ENCODE peak calls at places on chromosomes 13 and 19, in seven cellular contexts. N is AG09309, A is fibroblast of lung, X is epithelial cell of esophagus, Y is body of pancreas, O is IMR-90, E is GM20000. W is an unnamed sample.

GRCh38 chr19:42129399-42130253 is 2.6 kb downstream of the POU2F2 start:
- DNase-seq in O (peak), N (no peak), A (peak), Y (peak), E (peak), X (peak), W (peak)

GRCh38 chr19:1650627-1651009 is 1.8 kb downstream of the TCF3 start:
- DNase-seq in A (peak), E (no peak), N (no peak), X (no peak), Y (no peak), O (peak), W (peak)

GRCh38 chr13:39353988-39354387 is 249.0 kb downstream of the LHFPL6 start:
- DNase-seq in X (peak), A (peak), N (peak), Y (no peak), E (no peak), O (peak), W (peak)

GRCh38 chr19:37505958-37506386 is 767 bp upstream of the ZNF793 start:
- DNase-seq in Y (peak), X (no peak), O (no peak), E (no peak), A (no peak), N (no peak), W (no peak)

GRCh38 chr19:38221421-38221820 is 2.6 kb downstream of the DPF1 start:
- DNase-seq in X (no peak), Y (no peak), N (no peak), O (no peak), A (no peak), E (no peak), W (no peak)

GRCh38 chr13:99432637-99433542 is 68.4 kb upstream of the TM9SF2 start:
- DNase-seq in N (no peak), E (peak), X (peak), O (peak), A (peak), Y (peak), W (peak)

GRCh38 chr13:76884571-76885202 is 1.5 kb downstream of the KCTD12 start:
- DNase-seq in E (no peak), N (no peak), X (peak), A (peak), O (peak), Y (peak), W (peak)

GRCh38 chr13:41453620-41454019 is 3.7 kb upstream of the RGCC start:
- DNase-seq in E (no peak), N (no peak), Y (no peak), A (no peak), O (no peak), X (no peak), W (no peak)

GRCh38 chr19:4730740-4731171 is 7.1 kb upstream of the DPP9 start:
- DNase-seq in A (no peak), Y (no peak), O (no peak), X (no peak), N (no peak), E (peak), W (no peak)

GRCh38 chr19:32890326-32890725 is 20.8 kb upstream of the SLC7A9 start:
- DNase-seq in X (no peak), E (no peak), O (no peak), A (no peak), N (no peak), Y (no peak), W (no peak)
- TF ChIP-seq CTCF in X (no peak), E (no peak), O (no peak), A (no peak), N (no peak), Y (no peak), W (no peak)

DNA sequence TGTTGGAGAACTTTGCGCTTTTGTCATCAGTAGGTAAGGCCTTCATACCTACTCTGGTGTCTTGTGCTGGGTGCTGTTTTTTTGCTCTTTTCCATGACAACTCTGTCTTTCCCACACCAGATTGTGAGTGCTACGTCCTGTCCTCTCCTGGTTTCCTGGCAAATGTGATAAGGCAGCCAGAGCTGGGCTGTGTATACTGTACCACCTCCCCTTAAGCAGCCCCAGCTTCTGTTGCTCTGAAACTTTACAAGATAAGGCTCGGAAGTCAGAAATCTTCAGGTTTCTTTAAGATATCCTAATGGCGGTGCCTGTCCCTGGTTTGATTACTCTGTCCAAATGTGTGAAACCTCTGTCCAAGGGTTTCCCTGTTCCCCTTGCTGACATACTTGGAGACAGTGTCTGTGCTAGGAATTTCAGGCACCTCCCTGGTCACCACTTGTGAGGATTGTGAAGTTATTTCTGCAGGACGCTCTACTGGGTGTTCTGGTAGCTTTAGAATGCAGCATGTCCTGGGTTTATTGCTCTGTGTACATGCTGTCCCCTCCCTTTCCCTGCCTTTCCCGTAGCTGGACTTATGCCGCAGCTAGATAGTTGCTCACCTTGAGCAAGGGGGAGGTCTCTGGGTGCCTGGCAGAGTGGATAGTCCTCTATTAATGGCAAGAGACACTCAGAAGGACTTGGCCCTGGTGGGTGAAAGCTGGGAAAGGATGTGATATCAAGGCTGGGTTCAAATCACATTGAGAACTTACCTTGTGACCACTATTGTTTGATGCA is 7.0 kb downstream of the ZNF749 start:
- DNase-seq in E (no peak), O (no peak), N (no peak), X (no peak), A (no peak), Y (no peak), W (no peak)
- TF ChIP-seq CTCF in E (no peak), O (no peak), N (no peak), X (no peak), A (no peak), Y (no peak), W (no peak)

DNA sequence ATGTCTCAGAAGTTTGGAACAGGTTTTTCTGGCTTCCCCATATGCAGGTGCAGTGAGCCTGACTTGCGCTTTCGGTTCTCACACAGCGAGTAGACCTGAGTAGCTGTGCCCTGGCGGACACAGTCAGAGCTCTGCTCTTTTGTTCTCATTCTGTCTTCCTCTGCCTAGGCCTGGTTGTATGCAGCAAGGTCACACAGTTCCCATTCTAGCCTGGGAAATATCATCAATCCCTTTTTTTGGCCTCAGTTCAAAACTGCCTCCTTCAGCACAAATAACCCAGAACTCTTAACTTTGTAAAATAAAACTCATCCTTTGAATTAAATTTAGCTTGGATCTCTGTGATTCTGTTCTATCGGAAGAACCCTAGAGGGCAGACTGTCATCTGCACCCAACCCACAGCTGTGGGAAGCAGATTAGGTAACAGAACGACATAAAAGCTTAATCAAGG is 10.2 kb downstream of the OXGR1 start:
- DNase-seq in A (no peak), E (peak), N (no peak), O (no peak), Y (peak), X (peak), W (peak)
- TF ChIP-seq CTCF in A (no peak), E (no peak), N (no peak), O (no peak), Y (peak), X (peak), W (peak)

DNA sequence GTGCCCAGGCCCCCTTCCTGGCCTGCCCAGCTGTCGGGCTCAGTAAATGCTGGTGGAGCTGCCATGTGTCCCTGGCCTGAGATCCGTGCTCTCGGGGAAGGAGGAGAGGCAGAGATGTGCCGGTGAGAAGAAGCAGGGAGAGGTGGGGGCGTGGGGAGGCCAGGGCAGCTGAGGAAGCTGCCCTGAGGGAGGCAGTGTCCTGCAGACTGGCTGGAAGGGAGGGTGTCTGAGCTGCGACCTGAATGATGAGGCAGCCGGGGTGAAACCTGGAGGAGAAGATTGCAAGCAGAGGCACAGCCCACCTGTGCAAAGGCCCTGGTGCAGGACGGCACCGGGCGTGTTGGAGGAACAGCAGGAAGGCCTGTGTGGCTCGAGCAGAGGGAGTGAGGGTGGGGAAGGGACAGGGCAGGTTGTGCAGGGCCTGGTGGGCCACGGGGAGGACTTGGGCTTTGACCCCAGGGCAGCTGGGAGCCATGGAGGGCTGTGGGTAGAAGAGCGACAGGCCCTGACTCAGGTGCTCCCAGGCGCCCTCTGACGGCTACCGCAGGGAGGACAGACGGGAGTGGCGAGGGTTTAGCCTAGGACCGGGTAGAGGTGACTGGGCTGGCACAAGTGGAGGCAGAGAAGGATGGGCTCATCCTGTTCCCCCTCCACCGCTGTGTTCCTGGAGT is 14.0 kb upstream of the CELF5 start:
- DNase-seq in N (no peak), A (no peak), X (peak), O (no peak), E (peak), Y (peak), W (peak)
- TF ChIP-seq CTCF in N (peak), A (peak), X (peak), O (peak), E (peak), Y (peak), W (peak)

DNA sequence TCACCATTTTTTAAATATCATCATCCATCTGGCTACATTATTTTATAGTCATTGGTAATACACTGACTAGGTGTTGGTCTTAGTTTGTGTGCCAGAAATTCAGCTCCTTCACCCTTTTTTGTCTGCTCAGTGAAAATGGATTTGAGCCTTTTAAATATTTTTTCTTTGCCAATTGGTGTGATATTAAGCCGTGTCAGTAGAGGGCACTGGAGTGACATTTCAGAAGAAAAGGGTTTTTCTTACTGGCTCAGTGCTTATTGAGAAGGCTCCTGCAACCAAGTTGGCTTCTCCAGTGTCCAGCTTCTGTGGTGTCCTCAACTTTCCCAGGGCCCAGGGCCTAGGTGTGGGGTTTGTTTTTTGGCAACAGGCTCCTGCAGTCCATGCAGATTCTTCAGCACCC is 546.6 kb downstream of the DACH1 start:
- DNase-seq in A (no peak), X (peak), N (no peak), E (peak), Y (no peak), O (peak), W (peak)
- TF ChIP-seq CTCF in A (peak), X (peak), N (no peak), E (peak), Y (peak), O (peak), W (peak)

GRCh38 chr19:2666344-2666994 is 36.0 kb downstream of the GNG7 start:
- DNase-seq in E (no peak), Y (no peak), A (no peak), X (no peak), N (no peak), O (no peak), W (no peak)

GRCh38 chr19:2659856-2660432 is 42.5 kb downstream of the GNG7 start:
- DNase-seq in A (no peak), O (no peak), N (no peak), E (no peak), Y (no peak), X (no peak), W (no peak)

GRCh38 chr19:2665103-2665502 is 37.4 kb downstream of the GNG7 start:
- DNase-seq in Y (no peak), A (no peak), O (no peak), X (no peak), E (no peak), N (no peak), W (no peak)

GRCh38 chr19:2663920-2664571 is 38.4 kb downstream of the GNG7 start:
- DNase-seq in Y (peak), X (no peak), N (no peak), O (no peak), E (peak), A (no peak), W (no peak)

GRCh38 chr19:2661615-2662014 is 40.9 kb downstream of the GNG7 start:
- DNase-seq in X (no peak), N (no peak), O (no peak), Y (no peak), E (no peak), A (no peak), W (no peak)
- TF ChIP-seq CTCF in X (no peak), N (peak), O (peak), Y (no peak), E (no peak), A (no peak), W (no peak)

W was measured in fibroblast of pulmonary artery.